ENCODE peak calls at places on chromosomes 1 and 21, in nine cellular contexts. K is psoas muscle; G is adrenal gland; Q is lower lobe of right lung; X is cardiac fibroblast; V is GM06990; F is gastrocnemius medialis; H is CD8-positive, alpha-beta T cell; D is stomach. T is an unnamed sample.
A peak's percentile ranks its signal among the peaks of the same experiment; 100 is the strongest.

GRCh38 chr1:216617081-216617480 is 106.1 kb downstream of the ESRRG start:
- DNase-seq in K (no peak), F (no peak), X (no peak), H (no peak), Q (no peak), G (no peak), D (no peak), V (no peak), T (no peak)

GRCh38 chr1:67213164-67213563 is 46.9 kb downstream of the IL23R start:
- DNase-seq in F (no peak), V (no peak), K (no peak), Q (no peak), D (no peak), G (no peak), X (peak; percentile 23), H (no peak), T (peak; percentile 54)

GRCh38 chr1:17485280-17485679 is 45.8 kb upstream of the RCC2 start:
- DNase-seq in F (no peak), Q (no peak), V (no peak), X (peak; percentile 41), G (no peak), D (peak; percentile 27), K (no peak), H (no peak), T (peak; percentile 20)

GRCh38 chr1:205450448-205450847 is 5.4 kb downstream of the BLACAT1 start:
- DNase-seq in X (no peak), D (no peak), V (no peak), Q (no peak), F (no peak), H (no peak), G (no peak), K (no peak), T (no peak)

GRCh38 chr1:92784051-92784638 is 763 bp downstream of the EVI5 start:
- DNase-seq in X (peak; percentile 59), Q (peak; percentile 55), D (peak; percentile 31), H (peak; percentile 16), V (peak; percentile 69), F (peak; percentile 2), K (peak; percentile 71), G (peak; percentile 54), T (peak; percentile 76)

GRCh38 chr21:37047079-37047478 is 25.8 kb downstream of the PIGP start:
- DNase-seq in V (no peak), K (no peak), F (no peak), D (peak; percentile 30), X (no peak), G (no peak), Q (no peak), H (no peak), T (no peak)

GRCh38 chr1:175072131-175072941 is 4.7 kb downstream of the TNN start:
- DNase-seq in Q (no peak), D (no peak), G (no peak), X (peak; percentile 38), V (peak; percentile 29), F (peak; percentile 10), K (peak; percentile 60), H (no peak), T (peak; percentile 60)

GRCh38 chr1:23473037-23473800 is 10.8 kb downstream of the ASAP3 start:
- DNase-seq in D (no peak), K (no peak), V (no peak), G (peak; percentile 83), Q (no peak), F (no peak), X (no peak), H (no peak), T (no peak)

GRCh38 chr1:10973552-10973951 is 38.9 kb upstream of the TARDBP start:
- DNase-seq in V (no peak), K (peak; percentile 86), H (no peak), Q (no peak), G (no peak), D (peak; percentile 36), X (peak; percentile 65), F (peak; percentile 57), T (no peak)

DNA sequence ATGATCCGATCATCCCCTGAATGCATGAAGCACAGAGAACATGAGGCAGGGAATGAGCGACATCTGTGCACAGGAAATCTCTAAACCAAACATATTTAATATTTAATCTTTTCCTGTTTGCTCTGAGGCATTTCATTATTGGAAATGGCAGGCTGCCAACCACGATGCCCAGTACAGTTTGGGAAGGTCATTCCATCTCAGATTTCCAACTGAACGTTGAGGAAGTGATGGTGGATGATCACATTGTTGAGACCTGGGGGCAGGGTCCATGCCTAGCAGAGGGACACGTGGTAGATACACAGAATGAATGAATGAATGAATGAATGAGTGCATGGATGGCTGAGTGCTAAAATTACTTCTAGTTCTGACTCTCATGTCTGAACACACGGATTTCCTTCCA is 15.9 kb upstream of the FASLG start:
- DNase-seq in H (no peak), D (no peak), G (no peak), X (peak; percentile 23), K (no peak), F (no peak), V (no peak), Q (no peak), T (no peak)
- H3K4me3 ChIP-seq in H (no peak overlapping the region), D (no peak overlapping the region), G (no peak overlapping the region), X (no peak overlapping the region), K (no peak overlapping the region), F (no peak overlapping the region), V (no peak overlapping the region), Q (no peak overlapping the region), T (no peak overlapping the region)

GRCh38 chr1:223834660-223835263 is 11.0 kb downstream of the TP53BP2 start:
- DNase-seq in G (no peak), D (no peak), X (peak; percentile 85), K (no peak), F (no peak), Q (no peak), V (no peak), H (no peak), T (no peak)
- TF ChIP-seq CTCF in G (no peak), D (no peak), X (no peak), K (no peak), F (no peak), Q (no peak), V (no peak), H (no peak), T (no peak)

DNA sequence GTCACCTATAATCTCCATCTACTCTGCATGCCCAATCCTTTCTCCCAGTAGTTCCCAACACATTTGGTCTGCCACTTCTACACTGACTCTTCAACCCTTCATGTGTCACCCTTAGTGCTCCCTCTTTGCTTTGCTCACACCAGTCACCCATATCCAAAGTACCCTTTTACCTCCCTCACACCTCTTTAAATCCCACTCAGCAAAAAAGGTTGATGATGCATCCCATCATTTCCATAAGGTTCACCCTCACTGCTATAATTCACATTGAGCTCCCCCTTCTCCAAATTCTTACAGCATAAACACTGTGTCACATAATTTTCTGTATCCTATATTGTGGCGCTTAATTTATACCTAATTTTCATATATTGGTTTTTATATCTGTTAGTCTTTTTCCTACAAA is 83.8 kb upstream of the ATP1B1 start:
- DNase-seq in K (no peak), D (no peak), F (no peak), V (no peak), Q (no peak), G (no peak), H (no peak), X (no peak), T (no peak)
- H3K4me3 ChIP-seq in K (no peak overlapping the region), D (no peak overlapping the region), F (no peak overlapping the region), V (no peak overlapping the region), Q (no peak overlapping the region), G (no peak overlapping the region), H (no peak overlapping the region), X (no peak overlapping the region), T (no peak overlapping the region)

GRCh38 chr1:43704838-43705237 is 2.5 kb upstream of the ST3GAL3 start:
- DNase-seq in X (peak; percentile 74), F (no peak), K (peak; percentile 71), V (no peak), G (peak; percentile 42), Q (no peak), D (no peak), H (no peak), T (peak; percentile 18)
- TF ChIP-seq CTCF in X (peak; percentile 10), F (no peak), K (no peak), V (peak; percentile 22), G (no peak), Q (no peak), D (no peak), H (no peak), T (peak; percentile 12)

DNA sequence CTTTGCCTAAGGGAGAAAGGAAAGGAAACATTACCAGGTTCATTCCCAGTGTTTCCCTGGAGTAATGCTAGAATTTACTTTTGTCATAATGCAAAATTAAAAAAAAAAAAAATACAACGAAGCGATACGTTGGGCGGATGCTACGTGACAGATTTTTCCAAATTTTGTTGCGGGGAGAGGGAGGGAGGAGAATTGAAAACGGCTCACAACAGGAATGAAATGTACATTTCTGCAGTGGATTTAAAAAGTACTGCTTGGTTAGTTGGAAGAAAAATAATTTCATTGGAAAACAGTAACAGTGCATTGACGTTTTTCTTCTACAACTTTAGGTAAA is 157.5 kb downstream of the RUNX1 start:
- DNase-seq in K (no peak), V (no peak), Q (no peak), H (no peak), D (no peak), F (no peak), X (no peak), G (no peak), T (no peak)
- H3K4me3 ChIP-seq in K (peak overlapping the region; percentile 87), V (no peak overlapping the region), Q (peak overlapping the region; percentile 70), H (no peak overlapping the region), D (no peak overlapping the region), F (no peak overlapping the region), X (peak overlapping the region; percentile 70), G (no peak overlapping the region), T (no peak overlapping the region)

GRCh38 chr1:225780134-225780533 is 2.5 kb downstream of the SRP9 start:
- DNase-seq in G (no peak), X (no peak), Q (no peak), F (no peak), H (no peak), D (no peak), K (no peak), V (no peak), T (no peak)
- TF ChIP-seq CTCF in G (no peak), X (no peak), Q (no peak), F (no peak), H (no peak), D (no peak), K (no peak), V (no peak), T (no peak)

DNA sequence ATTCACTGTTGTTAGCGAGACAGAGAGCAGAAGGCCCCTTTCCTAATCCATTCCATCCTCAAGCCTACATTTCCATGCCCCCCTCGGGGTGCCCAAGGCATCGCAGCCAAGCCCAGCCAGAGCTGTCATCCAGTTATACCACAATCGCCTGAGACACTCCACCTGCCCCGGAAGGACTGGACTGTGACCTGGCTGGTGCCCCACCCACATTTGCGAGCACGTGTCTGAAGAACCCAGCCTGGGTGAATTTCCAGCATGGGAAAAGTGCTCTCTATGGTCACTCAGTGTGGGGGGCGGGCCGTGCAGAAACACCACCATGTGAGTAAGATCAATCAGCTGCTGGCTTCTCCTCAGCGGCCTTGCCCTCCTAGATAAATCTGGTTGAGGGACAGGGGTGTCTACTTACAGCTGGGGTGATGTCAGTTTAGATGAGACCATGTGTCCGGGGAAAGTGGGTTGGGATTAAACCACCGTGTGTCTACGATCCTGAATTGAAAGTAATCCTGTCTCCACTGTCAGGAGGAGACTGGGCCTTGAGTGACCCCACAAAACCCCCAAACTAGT is 44.8 kb downstream of the URB1 start:
- DNase-seq in Q (no peak), H (no peak), K (no peak), D (no peak), G (no peak), X (no peak), V (no peak), F (no peak), T (no peak)
- H3K4me3 ChIP-seq in Q (no peak overlapping the region), H (no peak overlapping the region), K (no peak overlapping the region), D (no peak overlapping the region), G (no peak overlapping the region), X (no peak overlapping the region), V (no peak overlapping the region), F (no peak overlapping the region), T (no peak overlapping the region)

T was measured in GM12865.